ENCODE peak calls at places on chromosomes 4 and X, in seven cellular contexts. D, M, W, R, L, Q and E are unnamed samples.
A peak's percentile ranks its signal among the peaks of the same experiment; 100 is the strongest.

GRCh38 chr4:126915999-126916625 is 716.6 kb upstream of the INTU start:
- DNase-seq in D (no peak), M (no peak), W (no peak), R (no peak), L (no peak), Q (no peak), E (no peak)

GRCh38 chr4:109434007-109434792 is 585 bp downstream of the SEC24B start:
- DNase-seq in D (no peak), M (peak; percentile 26), W (no peak), R (peak; percentile 18), L (no peak), Q (peak; percentile 25), E (no peak)

GRCh38 chrX:154417157-154417556 is 5.8 kb downstream of the TAFAZZIN start:
- DNase-seq in D (no peak), M (no peak), W (no peak), R (no peak), L (no peak), Q (no peak), E (no peak)

GRCh38 chr4:24753519-24753918 is 41.9 kb upstream of the SOD3 start:
- DNase-seq in D (peak; percentile 20), M (no peak), W (no peak), R (no peak), L (no peak), Q (peak; percentile 100), E (peak; percentile 99)

GRCh38 chrX:103513476-103514108 is 5.7 kb downstream of the RAB40A start:
- DNase-seq in D (no peak), M (no peak), W (no peak), R (no peak), L (no peak), Q (peak; percentile 44), E (no peak)

GRCh38 chrX:149114874-149115273 is 390.2 kb downstream of the IDS start:
- DNase-seq in D (no peak), M (no peak), W (no peak), R (no peak), L (no peak), Q (no peak), E (no peak)

GRCh38 chr4:118941799-118942198 is 53.1 kb downstream of the SYNPO2 start:
- DNase-seq in D (no peak), M (no peak), W (no peak), R (no peak), L (no peak), Q (no peak), E (no peak)

GRCh38 chr4:3703343-3703676 is 62.9 kb upstream of the ADRA2C start:
- DNase-seq in D (no peak), M (no peak), W (no peak), R (no peak), L (no peak), Q (no peak), E (no peak)

GRCh38 chr4:1463088-1463926 is 57.1 kb upstream of the NKX1-1 start:
- DNase-seq in D (no peak), M (no peak), W (no peak), R (no peak), L (peak; percentile 72), Q (no peak), E (no peak)

GRCh38 chr4:1976416-1977352 is 32.1 kb downstream of the NELFA start:
- DNase-seq in D (no peak), M (no peak), W (no peak), R (no peak), L (no peak), Q (no peak), E (no peak)

GRCh38 chr4:165765053-165765452 is 108.0 kb upstream of the TLL1 start:
- DNase-seq in D (no peak), M (no peak), W (no peak), R (no peak), L (no peak), Q (peak; percentile 86), E (peak; percentile 73)

GRCh38 chr4:968221-968620 is 5.1 kb downstream of the DGKQ start:
- DNase-seq in D (no peak), M (no peak), W (no peak), R (no peak), L (peak; percentile 78), Q (no peak), E (no peak)

GRCh38 chrX:14027031-14027430 is 2.7 kb downstream of the GEMIN8 start:
- DNase-seq in D (no peak), M (no peak), W (no peak), R (no peak), L (no peak), Q (peak; percentile 81), E (no peak)

GRCh38 chrX:110215411-110215810 is 102.5 kb downstream of the AMMECR1 start:
- DNase-seq in D (no peak), M (no peak), W (no peak), R (no peak), L (no peak), Q (no peak), E (no peak)
- H3K4me1 ChIP-seq in D (no peaks in the 10 kb centered on the region), M (no peaks in the 10 kb centered on the region), W (peaks cover 32% of the 10 kb centered on the region), R (no peaks in the 10 kb centered on the region), L (peaks cover 3% of the 10 kb centered on the region), Q (peaks cover 23% of the 10 kb centered on the region), E (peaks cover 40% of the 10 kb centered on the region)

DNA sequence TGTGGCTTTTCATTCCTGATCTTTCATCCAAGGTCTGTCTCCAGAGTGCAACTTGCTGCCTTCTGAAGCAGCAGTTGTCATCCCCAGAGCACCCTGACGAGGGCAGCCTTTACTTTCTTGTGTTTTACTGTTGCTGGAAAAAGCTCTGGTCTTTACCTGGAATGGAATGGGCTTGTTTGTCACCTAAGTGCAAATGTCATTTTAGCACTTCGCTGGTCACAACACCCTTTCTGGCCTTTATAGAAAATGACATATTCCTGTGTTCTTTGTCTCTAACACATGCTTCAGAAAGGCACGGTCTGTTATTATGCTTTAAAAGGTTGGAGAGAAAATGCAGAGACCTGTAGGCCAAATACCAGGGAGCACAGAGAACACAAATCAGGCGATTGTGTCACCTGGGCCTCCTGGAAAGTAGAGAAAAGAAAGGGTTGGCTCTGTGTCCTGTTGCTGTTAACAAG is 332.7 kb upstream of the IGFBP7 start:
- DNase-seq in D (peak; percentile 39), M (peak; percentile 28), W (no peak), R (peak; percentile 26), L (no peak), Q (peak; percentile 29), E (peak; percentile 7)
- TF ChIP-seq CTCF in D (peak; percentile 79), M (peak; percentile 56), W (peak; percentile 54), R (peak; percentile 86), L (peak; percentile 57), Q (peak; percentile 94), E (peak; percentile 77)

GRCh38 chr4:161929966-161930365 is 233.8 kb downstream of the FSTL5 start:
- DNase-seq in D (no peak), M (no peak), W (no peak), R (no peak), L (no peak), Q (peak; percentile 68), E (peak; percentile 45)
- H3K4me1 ChIP-seq in D (no peaks in the 10 kb centered on the region), M (no peaks in the 10 kb centered on the region), W (peaks cover 15% of the 10 kb centered on the region), R (no peaks in the 10 kb centered on the region), L (no peaks in the 10 kb centered on the region), Q (peaks cover 20% of the 10 kb centered on the region), E (no peaks in the 10 kb centered on the region)

GRCh38 chrX:78199851-78200250 is 60.4 kb upstream of the TAF9B start:
- DNase-seq in D (no peak), M (no peak), W (peak; percentile 8), R (peak; percentile 31), L (no peak), Q (peak; percentile 8), E (no peak)
- TF ChIP-seq CTCF in D (peak; percentile 41), M (no peak), W (peak; percentile 43), R (peak; percentile 22), L (peak; percentile 11), Q (peak; percentile 43), E (peak; percentile 47)

DNA sequence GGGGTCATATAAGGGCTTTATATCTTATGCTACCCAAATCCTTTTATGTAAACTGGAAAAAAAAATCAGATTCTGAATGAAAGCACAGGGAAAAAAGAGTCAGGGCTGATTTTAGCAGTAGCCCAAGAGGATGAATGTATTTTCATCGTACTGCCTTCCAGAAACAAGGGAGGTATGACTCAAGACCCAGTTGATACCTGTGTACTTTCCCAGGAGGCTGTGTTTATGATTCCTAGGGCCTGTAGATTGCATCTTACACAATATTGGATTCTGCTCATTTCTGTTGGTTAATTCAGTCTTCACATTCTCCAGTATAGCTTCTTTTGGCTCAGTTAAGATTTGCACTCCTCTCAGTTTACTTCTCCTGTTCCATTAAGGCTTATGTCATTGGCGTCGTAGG is 127.9 kb upstream of the LIMCH1 start:
- DNase-seq in D (no peak), M (no peak), W (no peak), R (no peak), L (no peak), Q (peak; percentile 49), E (peak; percentile 23)
- H3K4me1 ChIP-seq in D (no peaks in the 10 kb centered on the region), M (peaks cover 60% of the 10 kb centered on the region), W (no peaks in the 10 kb centered on the region), R (no peaks in the 10 kb centered on the region), L (peaks cover 15% of the 10 kb centered on the region), Q (no peaks in the 10 kb centered on the region), E (no peaks in the 10 kb centered on the region)

DNA sequence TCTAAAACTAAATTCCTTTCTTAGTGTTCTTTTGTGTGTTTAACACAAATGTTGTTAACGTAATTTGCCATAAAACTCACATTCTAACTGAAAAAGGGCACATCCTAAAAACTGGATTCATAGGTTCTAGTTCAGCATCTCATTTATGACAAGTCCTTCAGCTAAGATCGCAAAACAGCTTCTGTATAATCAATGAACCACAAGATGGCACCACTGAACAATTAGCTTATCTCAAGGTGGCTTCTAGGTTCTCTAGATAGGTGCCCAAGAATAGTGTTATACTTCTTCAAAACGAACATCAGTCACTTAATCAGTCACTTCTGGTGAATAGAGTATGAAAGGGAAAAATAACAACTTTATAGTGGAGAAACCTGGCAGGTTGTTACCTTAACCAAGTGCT is 54.3 kb downstream of the NRK start:
- DNase-seq in D (no peak), M (no peak), W (peak; percentile 29), R (peak; percentile 3), L (no peak), Q (peak; percentile 26), E (peak; percentile 22)
- TF ChIP-seq CTCF in D (peak; percentile 26), M (no peak), W (peak; percentile 51), R (peak; percentile 56), L (no peak), Q (peak; percentile 72), E (peak; percentile 62)

DNA sequence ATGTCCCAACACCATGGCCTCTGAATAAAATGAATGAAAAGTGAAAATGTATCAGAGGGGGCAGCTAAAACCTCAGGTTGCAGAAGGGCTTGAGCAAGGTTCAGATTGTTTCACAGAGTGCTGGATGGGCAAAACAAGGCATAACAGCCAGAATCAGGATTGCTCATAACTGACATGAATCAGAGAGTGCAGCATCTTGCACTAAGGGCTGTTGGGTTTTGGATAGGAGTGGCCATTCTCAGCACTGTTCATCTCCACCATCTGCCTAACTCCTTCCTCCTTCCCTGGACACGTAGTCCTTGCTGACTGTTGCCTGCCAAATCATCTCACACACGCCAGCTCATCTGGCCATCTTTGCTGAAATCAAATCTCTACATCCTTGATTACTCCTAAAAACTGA is 75.3 kb upstream of the C1QTNF7 start:
- DNase-seq in D (no peak), M (peak; percentile 22), W (no peak), R (no peak), L (no peak), Q (no peak), E (no peak)
- H3K4me1 ChIP-seq in D (no peaks in the 10 kb centered on the region), M (peaks cover 80% of the 10 kb centered on the region), W (no peaks in the 10 kb centered on the region), R (no peaks in the 10 kb centered on the region), L (peaks cover 3% of the 10 kb centered on the region), Q (peaks cover 11% of the 10 kb centered on the region), E (no peaks in the 10 kb centered on the region)

DNA sequence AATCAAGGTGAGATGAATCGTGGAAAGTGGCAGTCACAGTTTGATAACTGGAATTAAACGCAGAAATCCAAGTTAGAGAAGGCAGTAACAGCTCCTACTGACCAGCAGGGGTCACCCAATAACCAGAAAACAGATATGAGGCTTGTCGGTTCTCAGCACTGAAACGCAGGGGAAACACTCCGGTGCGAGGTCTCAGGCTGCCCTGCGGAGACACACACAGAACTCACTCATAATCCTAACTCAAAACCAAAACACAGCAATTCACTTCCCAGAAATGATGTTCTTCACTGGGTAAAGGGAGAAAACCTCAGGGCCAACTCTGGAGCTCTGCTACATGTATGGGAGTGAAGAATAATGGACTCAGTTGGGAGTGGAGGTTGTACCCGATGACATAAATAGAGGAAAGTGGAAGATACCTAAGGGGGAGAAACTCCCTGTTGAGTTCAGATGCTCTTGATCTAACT is 384.4 kb downstream of the RAPGEF2 start:
- DNase-seq in D (peak; percentile 18), M (no peak), W (peak; percentile 65), R (peak; percentile 68), L (no peak), Q (peak; percentile 61), E (peak; percentile 23)
- TF ChIP-seq CTCF in D (peak; percentile 78), M (peak; percentile 82), W (peak; percentile 90), R (peak; percentile 86), L (peak; percentile 78), Q (peak; percentile 80), E (peak; percentile 81)